ENCODE peak calls at places on chromosomes 11 and 22, in four cellular contexts. V, F, I and O are unnamed samples.

GRCh38 chr11:28606930-28607329 is 498.7 kb downstream of the METTL15 start:
- DNase-seq in F (no peak), I (no peak), V (no peak), O (no peak)

GRCh38 chr22:31290494-31291402 is 1.5 kb downstream of the PIK3IP1 start:
- DNase-seq in F (peak; percentile 97), V (no peak), I (no peak), O (no peak)

GRCh38 chr22:49975543-49976389 is 15.2 kb downstream of the PIM3 start:
- DNase-seq in I (no peak), V (no peak), F (no peak), O (no peak)

GRCh38 chr11:95150977-95151684 is 61.5 kb downstream of the ENDOD1 start:
- DNase-seq in F (peak; percentile 85), I (no peak), V (no peak), O (peak; percentile 60)

GRCh38 chr11:35919244-35919643 is 24.6 kb upstream of the LDLRAD3 start:
- DNase-seq in I (no peak), F (no peak), V (no peak), O (no peak)

GRCh38 chr11:35298369-35298768 is 121.0 kb downstream of the SLC1A2 start:
- DNase-seq in F (no peak), V (no peak), I (no peak), O (no peak)

GRCh38 chr22:21974058-21974649 is 8.4 kb downstream of the TOP3B start:
- DNase-seq in I (no peak), V (no peak), F (no peak), O (no peak)

GRCh38 chr11:120492486-120492885 is 19.1 kb upstream of the GRIK4 start:
- DNase-seq in F (no peak), V (no peak), I (no peak), O (no peak)

GRCh38 chr22:37383342-37383741 is 43.9 kb downstream of the ELFN2 start:
- DNase-seq in F (no peak), I (no peak), V (no peak), O (no peak)

GRCh38 chr11:62547691-62548281 is 1.2 kb upstream of the AHNAK start:
- DNase-seq in I (no peak), V (no peak), F (no peak), O (no peak)

GRCh38 chr11:12272821-12273617 is 104.4 kb upstream of the PARVA start:
- DNase-seq in V (peak; percentile 36), F (no peak), I (no peak), O (no peak)

GRCh38 chr22:37391702-37392101 is 35.6 kb downstream of the ELFN2 start:
- DNase-seq in I (no peak), F (no peak), V (no peak), O (no peak)

GRCh38 chr22:32870474-32870873 is 69.0 kb downstream of the TIMP3 start:
- DNase-seq in F (no peak), V (no peak), I (no peak), O (no peak)

GRCh38 chr11:46947399-46948077 is 11.0 kb downstream of the CSTPP1 start:
- DNase-seq in V (no peak), F (no peak), I (no peak), O (no peak)